ENCODE peak calls at places on chromosomes 3 and 15, in seven cellular contexts. One of them, this sample, is unnamed.

GRCh38 chr3:168459229-168459784 is 363.6 kb upstream of the GOLIM4 start:
- DNase-seq in fibroblast of lung: peak; percentile 69
- DNase-seq in cardiac fibroblast: no peak
- DNase-seq in GM10248: no peak
- DNase-seq in transverse colon: no peak
- DNase-seq in HFFc6: no peak
- DNase-seq in stomach: no peak
- DNase-seq in this sample: no peak

GRCh38 chr3:141271279-141272033 is 39.8 kb downstream of the PXYLP1 start:
- DNase-seq in fibroblast of lung: no peak
- DNase-seq in cardiac fibroblast: no peak
- DNase-seq in GM10248: no peak
- DNase-seq in transverse colon: no peak
- DNase-seq in HFFc6: no peak
- DNase-seq in stomach: no peak
- DNase-seq in this sample: no peak

GRCh38 chr15:55873024-55873745 is 120.2 kb downstream of the NEDD4 start:
- DNase-seq in fibroblast of lung: peak; percentile 17
- DNase-seq in cardiac fibroblast: peak; percentile 43
- DNase-seq in GM10248: no peak
- DNase-seq in transverse colon: no peak
- DNase-seq in HFFc6: no peak
- DNase-seq in stomach: no peak
- DNase-seq in this sample: no peak

GRCh38 chr15:38129531-38130199 is 123.0 kb upstream of the SPRED1 start:
- DNase-seq in fibroblast of lung: peak; percentile 100
- DNase-seq in cardiac fibroblast: peak; percentile 100
- DNase-seq in GM10248: peak; percentile 29
- DNase-seq in transverse colon: peak; percentile 69
- DNase-seq in HFFc6: peak; percentile 99
- DNase-seq in stomach: peak; percentile 43
- DNase-seq in this sample: no peak

GRCh38 chr3:151003024-151003771 is 30.7 kb upstream of the CLRN1 start:
- DNase-seq in fibroblast of lung: peak; percentile 19
- DNase-seq in cardiac fibroblast: no peak
- DNase-seq in GM10248: no peak
- DNase-seq in transverse colon: no peak
- DNase-seq in HFFc6: peak; percentile 32
- DNase-seq in stomach: no peak
- DNase-seq in this sample: peak; percentile 11

GRCh38 chr3:27094721-27095120 is 274.5 kb downstream of the NEK10 start:
- DNase-seq in fibroblast of lung: no peak
- DNase-seq in cardiac fibroblast: peak; percentile 16
- DNase-seq in GM10248: no peak
- DNase-seq in transverse colon: no peak
- DNase-seq in HFFc6: no peak
- DNase-seq in stomach: no peak
- DNase-seq in this sample: no peak

GRCh38 chr3:177776656-177777055 is 579.4 kb upstream of the TBL1XR1 start:
- DNase-seq in fibroblast of lung: peak; percentile 70
- DNase-seq in cardiac fibroblast: peak; percentile 89
- DNase-seq in GM10248: no peak
- DNase-seq in transverse colon: no peak
- DNase-seq in HFFc6: no peak
- DNase-seq in stomach: no peak
- DNase-seq in this sample: peak; percentile 71

GRCh38 chr3:25903371-25903770 is 113.5 kb downstream of the OXSM start:
- DNase-seq in fibroblast of lung: no peak
- DNase-seq in cardiac fibroblast: no peak
- DNase-seq in GM10248: no peak
- DNase-seq in transverse colon: no peak
- DNase-seq in HFFc6: no peak
- DNase-seq in stomach: no peak
- DNase-seq in this sample: no peak

GRCh38 chr3:101530213-101531047 is 17.4 kb upstream of the SENP7 start:
- DNase-seq in fibroblast of lung: no peak
- DNase-seq in cardiac fibroblast: no peak
- DNase-seq in GM10248: no peak
- DNase-seq in transverse colon: no peak
- DNase-seq in HFFc6: no peak
- DNase-seq in stomach: no peak
- DNase-seq in this sample: no peak

GRCh38 chr3:107208100-107208499 is 169.1 kb upstream of the CCDC54 start:
- DNase-seq in fibroblast of lung: peak; percentile 100
- DNase-seq in cardiac fibroblast: peak; percentile 99
- DNase-seq in GM10248: no peak
- DNase-seq in transverse colon: no peak
- DNase-seq in HFFc6: peak; percentile 95
- DNase-seq in stomach: no peak
- DNase-seq in this sample: no peak

GRCh38 chr3:183959214-183959613 is 58.5 kb downstream of the ABCC5 start:
- DNase-seq in fibroblast of lung: no peak
- DNase-seq in cardiac fibroblast: no peak
- DNase-seq in GM10248: no peak
- DNase-seq in transverse colon: peak; percentile 20
- DNase-seq in HFFc6: no peak
- DNase-seq in stomach: no peak
- DNase-seq in this sample: peak; percentile 6

GRCh38 chr15:38354321-38354929 is 99.5 kb upstream of the FAM98B start:
- DNase-seq in fibroblast of lung: peak; percentile 83
- DNase-seq in cardiac fibroblast: peak; percentile 84
- DNase-seq in GM10248: peak; percentile 32
- DNase-seq in transverse colon: peak; percentile 61
- DNase-seq in HFFc6: peak; percentile 48
- DNase-seq in stomach: peak; percentile 56
- DNase-seq in this sample: peak; percentile 45

GRCh38 chr15:95669146-95669922 is 661.2 kb upstream of the NR2F2 start:
- DNase-seq in fibroblast of lung: no peak
- DNase-seq in cardiac fibroblast: peak; percentile 29
- DNase-seq in GM10248: no peak
- DNase-seq in transverse colon: no peak
- DNase-seq in HFFc6: no peak
- DNase-seq in stomach: no peak
- DNase-seq in this sample: no peak

GRCh38 chr3:158802399-158803023 is 657 bp downstream of the MFSD1 start:
- DNase-seq in fibroblast of lung: no peak
- DNase-seq in cardiac fibroblast: no peak
- DNase-seq in GM10248: peak; percentile 33
- DNase-seq in transverse colon: peak; percentile 26
- DNase-seq in HFFc6: no peak
- DNase-seq in stomach: no peak
- DNase-seq in this sample: no peak

GRCh38 chr3:100400782-100401673 is at the start of the genes LNP1 and TOMM70:
- DNase-seq in fibroblast of lung: peak; percentile 96
- DNase-seq in cardiac fibroblast: peak; percentile 97
- DNase-seq in GM10248: peak; percentile 91
- DNase-seq in transverse colon: peak; percentile 98
- DNase-seq in HFFc6: peak; percentile 93
- DNase-seq in stomach: peak; percentile 98
- DNase-seq in this sample: peak; percentile 96
- TF ChIP-seq CTCF in fibroblast of lung: no peak
- TF ChIP-seq CTCF in cardiac fibroblast: no peak
- TF ChIP-seq CTCF in GM10248: no peak
- TF ChIP-seq CTCF in transverse colon: no peak
- TF ChIP-seq CTCF in HFFc6: no peak
- TF ChIP-seq CTCF in stomach: no peak
- TF ChIP-seq CTCF in this sample: no peak

GRCh38 chr3:39261726-39262125 is 18.1 kb downstream of the CX3CR1 start:
- DNase-seq in fibroblast of lung: no peak
- DNase-seq in cardiac fibroblast: no peak
- DNase-seq in GM10248: no peak
- DNase-seq in transverse colon: no peak
- DNase-seq in HFFc6: no peak
- DNase-seq in stomach: no peak
- DNase-seq in this sample: no peak

GRCh38 chr3:39262842-39263241 is 17.0 kb downstream of the CX3CR1 start:
- DNase-seq in fibroblast of lung: no peak
- DNase-seq in cardiac fibroblast: no peak
- DNase-seq in GM10248: no peak
- DNase-seq in transverse colon: no peak
- DNase-seq in HFFc6: no peak
- DNase-seq in stomach: no peak
- DNase-seq in this sample: no peak

GRCh38 chr3:39260318-39260717 is 19.5 kb downstream of the CX3CR1 start:
- DNase-seq in fibroblast of lung: no peak
- DNase-seq in cardiac fibroblast: no peak
- DNase-seq in GM10248: no peak
- DNase-seq in transverse colon: no peak
- DNase-seq in HFFc6: no peak
- DNase-seq in stomach: no peak
- DNase-seq in this sample: no peak

GRCh38 chr3:39263576-39263975 is 16.3 kb downstream of the CX3CR1 start:
- DNase-seq in fibroblast of lung: no peak
- DNase-seq in cardiac fibroblast: no peak
- DNase-seq in GM10248: no peak
- DNase-seq in transverse colon: no peak
- DNase-seq in HFFc6: no peak
- DNase-seq in stomach: no peak
- DNase-seq in this sample: no peak

DNA sequence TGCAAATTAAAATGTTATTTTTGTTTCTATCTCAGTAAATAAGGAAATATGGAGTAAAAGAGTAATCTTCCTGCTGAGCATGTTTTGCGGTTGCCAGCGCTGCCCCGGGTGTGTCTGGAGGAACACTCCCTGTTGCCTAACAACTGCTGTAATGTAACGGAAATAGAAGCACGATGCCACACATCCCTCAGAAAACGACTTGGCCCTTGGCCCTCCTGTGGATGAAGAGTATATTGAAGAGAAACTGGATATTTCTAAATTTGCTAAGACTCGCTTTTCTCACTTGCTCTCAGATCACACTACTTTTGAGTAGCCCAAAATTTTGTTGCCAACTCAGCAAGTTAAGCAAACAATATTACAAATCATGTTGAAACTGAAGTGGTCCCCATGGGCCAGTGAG is 18.9 kb downstream of the CX3CR1 start:
- DNase-seq in fibroblast of lung: peak; percentile 84
- DNase-seq in cardiac fibroblast: peak; percentile 93
- DNase-seq in GM10248: peak; percentile 46
- DNase-seq in transverse colon: peak; percentile 54
- DNase-seq in HFFc6: peak; percentile 87
- DNase-seq in stomach: peak; percentile 60
- DNase-seq in this sample: peak; percentile 78
- TF ChIP-seq CTCF in fibroblast of lung: peak; percentile 29
- TF ChIP-seq CTCF in cardiac fibroblast: peak; percentile 55
- TF ChIP-seq CTCF in GM10248: peak; percentile 5
- TF ChIP-seq CTCF in transverse colon: peak; percentile 23
- TF ChIP-seq CTCF in HFFc6: peak; percentile 69
- TF ChIP-seq CTCF in stomach: no peak
- TF ChIP-seq CTCF in this sample: no peak

DNA sequence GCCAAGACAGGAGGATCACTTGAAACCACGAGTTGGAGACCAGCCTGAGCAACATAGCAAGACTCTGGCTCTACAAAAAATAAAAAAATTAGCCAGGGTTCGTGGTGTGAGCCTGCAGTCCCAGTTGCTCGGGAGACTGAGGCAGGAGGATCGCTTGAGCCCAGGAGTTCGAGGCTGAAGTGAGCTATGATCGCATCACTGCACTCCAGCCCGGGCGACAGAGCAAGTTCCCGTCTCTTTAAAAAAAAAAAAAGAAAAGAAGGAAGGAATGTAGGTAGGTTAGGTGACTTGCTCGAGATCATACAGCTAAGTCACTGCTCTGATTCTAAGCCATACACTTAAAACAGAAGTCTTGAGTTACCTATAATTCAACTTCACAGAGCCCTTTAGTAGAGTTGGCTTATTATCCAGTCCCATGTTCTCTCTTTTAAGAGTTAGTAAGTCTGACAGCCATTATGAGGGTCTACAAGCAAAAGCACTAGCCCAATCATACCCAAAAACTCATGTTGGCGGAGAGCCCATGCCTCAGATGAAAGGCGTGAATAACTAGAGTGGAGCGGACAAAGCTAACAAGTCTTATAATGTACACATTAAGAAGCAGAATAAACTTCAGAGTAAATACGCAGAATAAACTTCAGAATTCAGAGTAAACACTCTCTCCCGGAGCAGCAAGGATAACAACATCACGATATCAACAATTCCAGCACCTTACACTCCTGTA is 784 bp downstream of the AAGAB start:
- DNase-seq in fibroblast of lung: peak; percentile 20
- DNase-seq in cardiac fibroblast: peak; percentile 28
- DNase-seq in GM10248: peak; percentile 19
- DNase-seq in transverse colon: no peak
- DNase-seq in HFFc6: no peak
- DNase-seq in stomach: no peak
- DNase-seq in this sample: no peak
- TF ChIP-seq CTCF in fibroblast of lung: no peak
- TF ChIP-seq CTCF in cardiac fibroblast: no peak
- TF ChIP-seq CTCF in GM10248: no peak
- TF ChIP-seq CTCF in transverse colon: no peak
- TF ChIP-seq CTCF in HFFc6: no peak
- TF ChIP-seq CTCF in stomach: no peak
- TF ChIP-seq CTCF in this sample: no peak

GRCh38 chr15:64422697-64423096 is 35.1 kb downstream of the TRIP4 start:
- DNase-seq in fibroblast of lung: no peak
- DNase-seq in cardiac fibroblast: no peak
- DNase-seq in GM10248: no peak
- DNase-seq in transverse colon: no peak
- DNase-seq in HFFc6: no peak
- DNase-seq in stomach: no peak
- DNase-seq in this sample: no peak

GRCh38 chr15:64430000-64430735 is 30.2 kb upstream of the ZNF609 start:
- DNase-seq in fibroblast of lung: peak; percentile 97
- DNase-seq in cardiac fibroblast: peak; percentile 96
- DNase-seq in GM10248: peak; percentile 22
- DNase-seq in transverse colon: peak; percentile 19
- DNase-seq in HFFc6: peak; percentile 71
- DNase-seq in stomach: no peak
- DNase-seq in this sample: no peak

GRCh38 chr15:64429448-64429847 is 30.9 kb upstream of the ZNF609 start:
- DNase-seq in fibroblast of lung: no peak
- DNase-seq in cardiac fibroblast: no peak
- DNase-seq in GM10248: no peak
- DNase-seq in transverse colon: no peak
- DNase-seq in HFFc6: no peak
- DNase-seq in stomach: no peak
- DNase-seq in this sample: no peak

GRCh38 chr15:64423970-64424369 is 36.3 kb downstream of the TRIP4 start:
- DNase-seq in fibroblast of lung: no peak
- DNase-seq in cardiac fibroblast: no peak
- DNase-seq in GM10248: peak; percentile 63
- DNase-seq in transverse colon: no peak
- DNase-seq in HFFc6: no peak
- DNase-seq in stomach: no peak
- DNase-seq in this sample: no peak

DNA sequence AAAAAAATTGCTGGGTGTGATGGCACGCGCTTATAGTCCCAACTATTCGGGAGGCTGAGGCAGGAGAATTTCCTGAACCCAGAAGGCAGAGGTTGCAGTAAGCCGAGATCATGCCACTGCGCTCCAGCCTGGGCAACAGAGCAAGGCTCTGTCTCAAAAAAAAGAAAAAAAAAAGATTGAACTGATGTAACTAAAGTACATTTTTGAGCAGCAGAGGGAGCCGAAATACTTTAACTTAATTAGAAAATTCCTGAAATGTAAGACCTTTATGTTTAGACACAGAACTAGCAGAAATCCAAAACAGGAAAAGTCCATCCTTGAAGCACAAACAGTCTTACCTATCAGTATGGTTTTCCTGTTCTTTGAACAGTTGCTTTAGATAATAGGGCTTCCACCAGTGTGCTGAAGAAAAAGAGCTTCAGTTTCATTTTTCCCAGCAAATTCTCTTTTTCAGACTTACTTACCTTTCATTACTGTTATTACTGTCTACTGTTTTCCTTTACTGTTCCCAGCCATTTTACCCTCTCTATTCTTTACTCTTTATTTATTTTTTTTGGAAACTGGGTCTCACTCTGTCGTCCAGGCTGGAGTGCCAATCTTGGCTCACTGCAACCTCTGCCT is 33.4 kb upstream of the ZNF609 start:
- DNase-seq in fibroblast of lung: peak; percentile 65
- DNase-seq in cardiac fibroblast: peak; percentile 79
- DNase-seq in GM10248: no peak
- DNase-seq in transverse colon: no peak
- DNase-seq in HFFc6: peak; percentile 46
- DNase-seq in stomach: no peak
- DNase-seq in this sample: peak; percentile 6
- TF ChIP-seq CTCF in fibroblast of lung: peak; percentile 7
- TF ChIP-seq CTCF in cardiac fibroblast: no peak
- TF ChIP-seq CTCF in GM10248: peak; percentile 35
- TF ChIP-seq CTCF in transverse colon: no peak
- TF ChIP-seq CTCF in HFFc6: peak; percentile 70
- TF ChIP-seq CTCF in stomach: no peak
- TF ChIP-seq CTCF in this sample: no peak

This sample was measured in Calu3.